ENCODE peak calls at places on chromosomes 12 and 14, in seven cellular contexts. One of them, this sample, is unnamed.

GRCh38 chr12:74490390-74491064 is 47.1 kb upstream of the ATXN7L3B start:
- DNase-seq in cardiac fibroblast: no peak
- DNase-seq in endothelial cell: no peak
- DNase-seq in breast epithelium: no peak
- DNase-seq in epithelial cell of esophagus: no peak
- DNase-seq in HFFc6: no peak
- DNase-seq in GM23338: no peak
- DNase-seq in this sample: no peak

GRCh38 chr14:62283837-62284236 is 521.6 kb downstream of the SNAPC1 start:
- DNase-seq in cardiac fibroblast: no peak
- DNase-seq in endothelial cell: no peak
- DNase-seq in breast epithelium: no peak
- DNase-seq in epithelial cell of esophagus: no peak
- DNase-seq in HFFc6: no peak
- DNase-seq in GM23338: no peak
- DNase-seq in this sample: no peak

GRCh38 chr14:75548544-75548943 is 26.3 kb downstream of the BATF start:
- DNase-seq in cardiac fibroblast: peak; percentile 37
- DNase-seq in endothelial cell: no peak
- DNase-seq in breast epithelium: no peak
- DNase-seq in epithelial cell of esophagus: no peak
- DNase-seq in HFFc6: peak; percentile 28
- DNase-seq in GM23338: no peak
- DNase-seq in this sample: no peak

GRCh38 chr12:21925296-21925913 is 15.8 kb downstream of the ABCC9 start:
- DNase-seq in cardiac fibroblast: no peak
- DNase-seq in endothelial cell: no peak
- DNase-seq in breast epithelium: no peak
- DNase-seq in epithelial cell of esophagus: no peak
- DNase-seq in HFFc6: no peak
- DNase-seq in GM23338: no peak
- DNase-seq in this sample: no peak

GRCh38 chr12:55068416-55069010 is 48.7 kb downstream of the NEUROD4 start:
- DNase-seq in cardiac fibroblast: peak; percentile 70
- DNase-seq in endothelial cell: peak; percentile 44
- DNase-seq in breast epithelium: no peak
- DNase-seq in epithelial cell of esophagus: peak; percentile 69
- DNase-seq in HFFc6: peak; percentile 68
- DNase-seq in GM23338: peak; percentile 93
- DNase-seq in this sample: peak; percentile 50

GRCh38 chr14:74821267-74821915 is 54.6 kb downstream of the PROX2 start:
- DNase-seq in cardiac fibroblast: no peak
- DNase-seq in endothelial cell: no peak
- DNase-seq in breast epithelium: no peak
- DNase-seq in epithelial cell of esophagus: no peak
- DNase-seq in HFFc6: no peak
- DNase-seq in GM23338: no peak
- DNase-seq in this sample: no peak

GRCh38 chr12:66600805-66601392 is 78.0 kb downstream of the GRIP1 start:
- DNase-seq in cardiac fibroblast: no peak
- DNase-seq in endothelial cell: no peak
- DNase-seq in breast epithelium: no peak
- DNase-seq in epithelial cell of esophagus: no peak
- DNase-seq in HFFc6: no peak
- DNase-seq in GM23338: no peak
- DNase-seq in this sample: no peak

GRCh38 chr14:86015916-86016315 is 486.0 kb downstream of the FLRT2 start:
- DNase-seq in cardiac fibroblast: peak; percentile 4
- DNase-seq in endothelial cell: no peak
- DNase-seq in breast epithelium: no peak
- DNase-seq in epithelial cell of esophagus: no peak
- DNase-seq in HFFc6: no peak
- DNase-seq in GM23338: no peak
- DNase-seq in this sample: no peak

GRCh38 chr14:75450381-75451276 is 22.8 kb downstream of the JDP2 start:
- DNase-seq in cardiac fibroblast: no peak
- DNase-seq in endothelial cell: no peak
- DNase-seq in breast epithelium: peak; percentile 88
- DNase-seq in epithelial cell of esophagus: peak; percentile 87
- DNase-seq in HFFc6: no peak
- DNase-seq in GM23338: no peak
- DNase-seq in this sample: peak; percentile 70

GRCh38 chr14:54877015-54877702 is 25.5 kb downstream of the GCH1 start:
- DNase-seq in cardiac fibroblast: no peak
- DNase-seq in endothelial cell: no peak
- DNase-seq in breast epithelium: no peak
- DNase-seq in epithelial cell of esophagus: no peak
- DNase-seq in HFFc6: no peak
- DNase-seq in GM23338: no peak
- DNase-seq in this sample: no peak

GRCh38 chr12:84910549-84911241 is 1.9 kb downstream of the SLC6A15 start:
- DNase-seq in cardiac fibroblast: peak; percentile 47
- DNase-seq in endothelial cell: peak; percentile 9
- DNase-seq in breast epithelium: no peak
- DNase-seq in epithelial cell of esophagus: peak; percentile 43
- DNase-seq in HFFc6: no peak
- DNase-seq in GM23338: peak; percentile 23
- DNase-seq in this sample: no peak

GRCh38 chr14:55889124-55889523 is 229.1 kb upstream of the PELI2 start:
- DNase-seq in cardiac fibroblast: no peak
- DNase-seq in endothelial cell: no peak
- DNase-seq in breast epithelium: peak; percentile 61
- DNase-seq in epithelial cell of esophagus: peak; percentile 93
- DNase-seq in HFFc6: no peak
- DNase-seq in GM23338: no peak
- DNase-seq in this sample: peak; percentile 56

GRCh38 chr14:102187044-102187443 is 47.3 kb downstream of the WDR20 start:
- DNase-seq in cardiac fibroblast: peak; percentile 81
- DNase-seq in endothelial cell: no peak
- DNase-seq in breast epithelium: no peak
- DNase-seq in epithelial cell of esophagus: peak; percentile 85
- DNase-seq in HFFc6: peak; percentile 74
- DNase-seq in GM23338: no peak
- DNase-seq in this sample: no peak

GRCh38 chr12:115440438-115440837 is 756.5 kb upstream of the TBX3 start:
- DNase-seq in cardiac fibroblast: peak; percentile 76
- DNase-seq in endothelial cell: no peak
- DNase-seq in breast epithelium: no peak
- DNase-seq in epithelial cell of esophagus: peak; percentile 39
- DNase-seq in HFFc6: peak; percentile 75
- DNase-seq in GM23338: no peak
- DNase-seq in this sample: no peak

GRCh38 chr14:23653046-23653445 is 16.9 kb downstream of the DHRS2 start:
- DNase-seq in cardiac fibroblast: no peak
- DNase-seq in endothelial cell: no peak
- DNase-seq in breast epithelium: no peak
- DNase-seq in epithelial cell of esophagus: no peak
- DNase-seq in HFFc6: no peak
- DNase-seq in GM23338: no peak
- DNase-seq in this sample: no peak

GRCh38 chr14:63006515-63006914 is 38.7 kb downstream of the KCNH5 start:
- DNase-seq in cardiac fibroblast: no peak
- DNase-seq in endothelial cell: no peak
- DNase-seq in breast epithelium: no peak
- DNase-seq in epithelial cell of esophagus: no peak
- DNase-seq in HFFc6: no peak
- DNase-seq in GM23338: no peak
- DNase-seq in this sample: no peak

GRCh38 chr12:14048949-14049545 is 67.6 kb upstream of the GRIN2B start:
- DNase-seq in cardiac fibroblast: no peak
- DNase-seq in endothelial cell: no peak
- DNase-seq in breast epithelium: no peak
- DNase-seq in epithelial cell of esophagus: no peak
- DNase-seq in HFFc6: no peak
- DNase-seq in GM23338: no peak
- DNase-seq in this sample: no peak

GRCh38 chr12:21568115-21568514 is 36.5 kb downstream of the GYS2 start:
- DNase-seq in cardiac fibroblast: no peak
- DNase-seq in endothelial cell: no peak
- DNase-seq in breast epithelium: no peak
- DNase-seq in epithelial cell of esophagus: no peak
- DNase-seq in HFFc6: no peak
- DNase-seq in GM23338: no peak
- DNase-seq in this sample: no peak

GRCh38 chr12:72271741-72272661 is at the start of gene TRHDE:
- DNase-seq in cardiac fibroblast: peak; percentile 20
- DNase-seq in endothelial cell: peak; percentile 46
- DNase-seq in breast epithelium: no peak
- DNase-seq in epithelial cell of esophagus: peak; percentile 38
- DNase-seq in HFFc6: peak; percentile 54
- DNase-seq in GM23338: peak; percentile 86
- DNase-seq in this sample: peak; percentile 73

GRCh38 chr14:95282354-95282985 is 37.2 kb downstream of the CLMN start:
- DNase-seq in cardiac fibroblast: no peak
- DNase-seq in endothelial cell: no peak
- DNase-seq in breast epithelium: no peak
- DNase-seq in epithelial cell of esophagus: no peak
- DNase-seq in HFFc6: no peak
- DNase-seq in GM23338: no peak
- DNase-seq in this sample: no peak

GRCh38 chr12:97680751-97681150 is 218.1 kb downstream of the RMST start:
- DNase-seq in cardiac fibroblast: no peak
- DNase-seq in endothelial cell: no peak
- DNase-seq in breast epithelium: no peak
- DNase-seq in epithelial cell of esophagus: no peak
- DNase-seq in HFFc6: no peak
- DNase-seq in GM23338: no peak
- DNase-seq in this sample: no peak

GRCh38 chr14:28744126-28744525 is 22.5 kb upstream of the FOXG1 start:
- DNase-seq in cardiac fibroblast: no peak
- DNase-seq in endothelial cell: no peak
- DNase-seq in breast epithelium: no peak
- DNase-seq in epithelial cell of esophagus: peak; percentile 77
- DNase-seq in HFFc6: no peak
- DNase-seq in GM23338: no peak
- DNase-seq in this sample: no peak

GRCh38 chr12:52836042-52836466 is 1.9 kb upstream of the KRT79 start:
- DNase-seq in cardiac fibroblast: peak; percentile 74
- DNase-seq in endothelial cell: no peak
- DNase-seq in breast epithelium: no peak
- DNase-seq in epithelial cell of esophagus: peak; percentile 66
- DNase-seq in HFFc6: peak; percentile 51
- DNase-seq in GM23338: no peak
- DNase-seq in this sample: peak; percentile 17

GRCh38 chr14:105398726-105399440 is 545 bp downstream of the TEX22 start:
- DNase-seq in cardiac fibroblast: peak; percentile 32
- DNase-seq in endothelial cell: peak; percentile 65
- DNase-seq in breast epithelium: no peak
- DNase-seq in epithelial cell of esophagus: no peak
- DNase-seq in HFFc6: no peak
- DNase-seq in GM23338: peak; percentile 64
- DNase-seq in this sample: peak; percentile 18

GRCh38 chr12:82415402-82415801 is 57.1 kb downstream of the METTL25 start:
- DNase-seq in cardiac fibroblast: peak; percentile 60
- DNase-seq in endothelial cell: no peak
- DNase-seq in breast epithelium: no peak
- DNase-seq in epithelial cell of esophagus: peak; percentile 79
- DNase-seq in HFFc6: peak; percentile 17
- DNase-seq in GM23338: no peak
- DNase-seq in this sample: peak; percentile 17

GRCh38 chr14:55354500-55354899 is 57.1 kb downstream of the ATG14 start:
- DNase-seq in cardiac fibroblast: peak; percentile 57
- DNase-seq in endothelial cell: peak; percentile 42
- DNase-seq in breast epithelium: no peak
- DNase-seq in epithelial cell of esophagus: peak; percentile 66
- DNase-seq in HFFc6: peak; percentile 42
- DNase-seq in GM23338: peak; percentile 89
- DNase-seq in this sample: peak; percentile 65

GRCh38 chr12:52446346-52447045 is 5.5 kb downstream of the KRT6B start:
- DNase-seq in cardiac fibroblast: no peak
- DNase-seq in endothelial cell: no peak
- DNase-seq in breast epithelium: no peak
- DNase-seq in epithelial cell of esophagus: peak; percentile 54
- DNase-seq in HFFc6: no peak
- DNase-seq in GM23338: no peak
- DNase-seq in this sample: no peak

GRCh38 chr12:25387136-25388050 is 136.7 kb upstream of the KRAS start:
- DNase-seq in cardiac fibroblast: peak; percentile 96
- DNase-seq in endothelial cell: peak; percentile 80
- DNase-seq in breast epithelium: peak; percentile 77
- DNase-seq in epithelial cell of esophagus: peak; percentile 88
- DNase-seq in HFFc6: peak; percentile 86
- DNase-seq in GM23338: peak; percentile 93
- DNase-seq in this sample: peak; percentile 83

GRCh38 chr14:28671425-28671824 is 95.2 kb upstream of the FOXG1 start:
- DNase-seq in cardiac fibroblast: peak; percentile 73
- DNase-seq in endothelial cell: no peak
- DNase-seq in breast epithelium: no peak
- DNase-seq in epithelial cell of esophagus: peak; percentile 65
- DNase-seq in HFFc6: no peak
- DNase-seq in GM23338: no peak
- DNase-seq in this sample: no peak

GRCh38 chr12:100138048-100138907 is 4.4 kb downstream of the BLTP3B start:
- DNase-seq in cardiac fibroblast: peak; percentile 42
- DNase-seq in endothelial cell: no peak
- DNase-seq in breast epithelium: no peak
- DNase-seq in epithelial cell of esophagus: peak; percentile 48
- DNase-seq in HFFc6: no peak
- DNase-seq in GM23338: no peak
- DNase-seq in this sample: no peak
- TF ChIP-seq CTCF in cardiac fibroblast: peak; percentile 39
- TF ChIP-seq CTCF in endothelial cell: no peak
- TF ChIP-seq CTCF in breast epithelium: no peak
- TF ChIP-seq CTCF in epithelial cell of esophagus: peak; percentile 52
- TF ChIP-seq CTCF in HFFc6: peak; percentile 48
- TF ChIP-seq CTCF in GM23338: peak; percentile 45
- TF ChIP-seq CTCF in this sample: peak; percentile 24

DNA sequence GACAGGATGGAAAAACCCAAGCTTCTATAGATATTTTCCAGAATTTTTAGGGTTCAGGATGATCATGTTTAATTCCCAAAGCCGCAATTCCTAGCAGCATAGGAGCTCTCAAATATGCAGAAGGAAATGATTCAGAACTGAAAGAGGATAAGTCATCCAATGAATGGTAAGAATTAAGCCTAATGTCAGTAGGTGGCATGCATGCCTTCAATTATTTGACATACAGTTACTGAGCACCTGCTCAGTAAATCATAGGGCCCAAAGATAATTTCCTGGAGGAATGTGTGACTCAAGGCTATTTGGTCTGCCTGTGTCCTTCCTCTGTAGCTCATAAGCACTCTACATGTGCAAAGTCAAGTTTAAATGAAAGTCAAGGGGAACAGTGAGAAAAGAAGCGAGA is 116.8 kb upstream of the SLC38A4 start:
- DNase-seq in cardiac fibroblast: peak; percentile 41
- DNase-seq in endothelial cell: no peak
- DNase-seq in breast epithelium: no peak
- DNase-seq in epithelial cell of esophagus: peak; percentile 77
- DNase-seq in HFFc6: peak; percentile 84
- DNase-seq in GM23338: no peak
- DNase-seq in this sample: no peak
- TF ChIP-seq CTCF in cardiac fibroblast: no peak
- TF ChIP-seq CTCF in endothelial cell: no peak
- TF ChIP-seq CTCF in breast epithelium: no peak
- TF ChIP-seq CTCF in epithelial cell of esophagus: no peak
- TF ChIP-seq CTCF in HFFc6: no peak
- TF ChIP-seq CTCF in GM23338: no peak
- TF ChIP-seq CTCF in this sample: no peak

GRCh38 chr14:35944847-35945246 is 118.7 kb downstream of the BRMS1L start:
- DNase-seq in cardiac fibroblast: peak; percentile 1
- DNase-seq in endothelial cell: peak; percentile 13
- DNase-seq in breast epithelium: no peak
- DNase-seq in epithelial cell of esophagus: peak; percentile 36
- DNase-seq in HFFc6: no peak
- DNase-seq in GM23338: peak; percentile 81
- DNase-seq in this sample: peak; percentile 62
- TF ChIP-seq CTCF in cardiac fibroblast: no peak
- TF ChIP-seq CTCF in endothelial cell: peak; percentile 16
- TF ChIP-seq CTCF in breast epithelium: no peak
- TF ChIP-seq CTCF in epithelial cell of esophagus: peak; percentile 54
- TF ChIP-seq CTCF in HFFc6: no peak
- TF ChIP-seq CTCF in GM23338: peak; percentile 72
- TF ChIP-seq CTCF in this sample: no peak

GRCh38 chr12:112125250-112125999 is at the start of gene TRAFD1:
- DNase-seq in cardiac fibroblast: peak; percentile 97
- DNase-seq in endothelial cell: peak; percentile 99
- DNase-seq in breast epithelium: peak; percentile 98
- DNase-seq in epithelial cell of esophagus: peak; percentile 98
- DNase-seq in HFFc6: peak; percentile 96
- DNase-seq in GM23338: peak; percentile 98
- DNase-seq in this sample: peak; percentile 99
- TF ChIP-seq CTCF in cardiac fibroblast: no peak
- TF ChIP-seq CTCF in endothelial cell: no peak
- TF ChIP-seq CTCF in breast epithelium: no peak
- TF ChIP-seq CTCF in epithelial cell of esophagus: no peak
- TF ChIP-seq CTCF in HFFc6: no peak
- TF ChIP-seq CTCF in GM23338: no peak
- TF ChIP-seq CTCF in this sample: no peak